ENCODE peak calls at places on chromosomes 3 and 15, in five cellular contexts. C is cardiac fibroblast, W is cardiac muscle cell, K is A549, Q is ovary. F is an unnamed sample.

GRCh38 chr3:54891540-54891897 is 36.3 kb downstream of the LRTM1 start:
- DNase-seq in C (peak), W (peak), K (peak), Q (peak), F (peak)

GRCh38 chr3:99172736-99173657 is 271.5 kb upstream of the DCBLD2 start:
- DNase-seq in C (peak), W (peak), K (peak), Q (no peak), F (peak)

GRCh38 chr3:114417265-114417664 is 123.4 kb downstream of the TIGIT start:
- DNase-seq in C (no peak), W (no peak), K (no peak), Q (no peak), F (no peak)

GRCh38 chr3:150545419-150546225 is 674 bp downstream of the SERP1 start:
- DNase-seq in C (no peak), W (peak), K (no peak), Q (no peak), F (peak)

GRCh38 chr3:171261487-171261886 is 198.7 kb downstream of the TNIK start:
- DNase-seq in C (peak), W (no peak), K (peak), Q (no peak), F (no peak)

GRCh38 chr3:101133638-101134037 is 140.4 kb upstream of the ABI3BP start:
- DNase-seq in C (no peak), W (no peak), K (no peak), Q (no peak), F (no peak)

GRCh38 chr3:129398803-129399144 is 29.7 kb downstream of the EFCAB12 start:
- DNase-seq in C (peak), W (peak), K (no peak), Q (no peak), F (no peak)

GRCh38 chr3:78708565-78709073 is 1059.2 kb downstream of the ROBO1 start:
- DNase-seq in C (no peak), W (no peak), K (no peak), Q (no peak), F (no peak)

GRCh38 chr3:152780553-152780952 is 54.4 kb upstream of the P2RY1 start:
- DNase-seq in C (peak), W (no peak), K (no peak), Q (no peak), F (no peak)

GRCh38 chr15:85755471-85755870 is 39.3 kb downstream of the KLHL25 start:
- DNase-seq in C (no peak), W (no peak), K (no peak), Q (peak), F (no peak)

GRCh38 chr15:96338772-96339661 is 8.5 kb downstream of the NR2F2 start:
- DNase-seq in C (peak), W (no peak), K (no peak), Q (no peak), F (peak)

GRCh38 chr3:117097356-117097755 is 387.8 kb downstream of the TUSC7 start:
- DNase-seq in C (no peak), W (no peak), K (no peak), Q (no peak), F (no peak)

GRCh38 chr3:32443471-32443870 is 51.8 kb downstream of the CMTM7 start:
- DNase-seq in C (peak), W (no peak), K (no peak), Q (no peak), F (no peak)

GRCh38 chr15:99105516-99106341 is 849 bp downstream of the SYNM start:
- DNase-seq in C (peak), W (peak), K (peak), Q (peak), F (peak)

GRCh38 chr15:78079296-78080087 is 2.0 kb upstream of the TBC1D2B start:
- DNase-seq in C (no peak), W (peak), K (no peak), Q (no peak), F (no peak)

GRCh38 chr3:53169045-53169831 is 8.2 kb downstream of the PRKCD start:
- DNase-seq in C (no peak), W (no peak), K (no peak), Q (no peak), F (no peak)
- TF ChIP-seq CTCF in C (no peak), W (no peak), K (no peak), Q (no peak), F (no peak)

GRCh38 chr15:49418811-49419210 is 4.2 kb upstream of the FGF7 start:
- DNase-seq in C (no peak), W (no peak), K (no peak), Q (no peak), F (no peak)

GRCh38 chr15:49423906-49424520 is 971 bp downstream of the FGF7 start:
- DNase-seq in C (no peak), W (peak), K (no peak), Q (no peak), F (no peak)

GRCh38 chr15:49423021-49423420 is at the start of gene FGF7:
- DNase-seq in C (peak), W (peak), K (no peak), Q (peak), F (peak)

GRCh38 chr15:49424954-49425353 is 1.9 kb downstream of the FGF7 start:
- DNase-seq in C (peak), W (no peak), K (no peak), Q (no peak), F (no peak)

GRCh38 chr15:49421991-49422390 is 1.1 kb upstream of the FGF7 start:
- DNase-seq in C (peak), W (peak), K (no peak), Q (peak), F (peak)
- H3K4me3 ChIP-seq in C (no peak), W (no peak), K (no peak), Q (peak), F (no peak)

DNA sequence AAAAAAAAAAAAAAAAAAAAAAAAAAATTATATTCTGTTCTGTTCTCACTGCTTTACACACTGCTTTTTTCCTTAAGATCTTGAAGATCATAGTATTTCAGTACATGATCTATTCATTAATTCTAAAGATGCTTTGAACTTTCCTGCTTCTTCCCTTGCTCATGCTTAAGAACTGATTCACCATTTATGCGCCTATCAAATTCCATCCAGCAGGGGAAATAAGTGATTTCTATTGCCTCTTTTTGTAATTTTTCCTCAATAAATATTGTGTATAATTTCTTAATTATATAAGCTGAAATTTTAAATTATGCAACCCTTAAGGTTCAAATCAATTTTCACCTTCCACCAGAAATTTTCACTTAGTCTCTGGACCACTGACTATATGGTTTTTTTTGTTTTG is 10.6 kb downstream of the DENND6A start:
- DNase-seq in C (peak), W (no peak), K (no peak), Q (no peak), F (no peak)
- TF ChIP-seq CTCF in C (peak), W (peak), K (peak), Q (no peak), F (no peak)

GRCh38 chr15:69074843-69075224 is 60.3 kb downstream of the NOX5 start:
- DNase-seq in C (no peak), W (peak), K (no peak), Q (no peak), F (peak)

GRCh38 chr15:69078638-69079037 is 64.1 kb downstream of the NOX5 start:
- DNase-seq in C (no peak), W (no peak), K (no peak), Q (no peak), F (no peak)

GRCh38 chr15:69074011-69074842 is 59.7 kb downstream of the NOX5 start:
- DNase-seq in C (peak), W (peak), K (peak), Q (no peak), F (peak)

GRCh38 chr15:69071265-69071664 is 56.8 kb downstream of the NOX5 start:
- DNase-seq in C (no peak), W (no peak), K (no peak), Q (no peak), F (no peak)

GRCh38 chr15:69075467-69075866 is 61.0 kb downstream of the NOX5 start:
- DNase-seq in C (no peak), W (no peak), K (no peak), Q (no peak), F (peak)
- H3K4me3 ChIP-seq in C (no peak), W (no peak), K (no peak), Q (no peak), F (peak)

DNA sequence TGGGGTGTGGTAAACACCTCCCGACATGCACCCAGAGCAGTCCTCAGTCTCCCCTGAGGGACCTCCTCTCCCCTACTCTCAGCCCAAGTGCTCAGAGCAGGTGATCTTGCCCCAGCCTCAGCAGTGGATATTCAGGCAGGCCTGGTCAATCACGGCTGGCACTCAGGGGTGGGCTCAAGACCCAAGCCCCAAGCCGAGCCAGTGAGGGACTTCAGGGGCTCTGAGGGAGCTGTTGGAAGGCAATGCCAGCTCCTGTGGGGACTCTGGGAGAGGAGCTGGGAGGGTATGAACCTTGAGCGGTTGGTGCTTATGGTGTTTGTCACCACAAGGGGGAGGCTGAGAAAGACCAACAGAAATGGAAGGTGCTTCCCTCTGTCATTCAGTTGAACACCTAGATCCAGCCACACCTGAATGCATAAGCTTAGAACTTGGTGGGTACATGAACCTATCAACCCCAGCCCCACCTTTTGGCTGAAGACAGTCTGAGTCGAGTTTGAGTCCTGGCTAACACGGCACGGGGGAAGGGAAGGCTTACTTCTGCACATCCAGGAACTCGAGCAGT is 19.4 kb downstream of the ALS2CL start:
- DNase-seq in C (no peak), W (no peak), K (peak), Q (peak), F (no peak)
- TF ChIP-seq CTCF in C (peak), W (peak), K (no peak), Q (no peak), F (peak)

GRCh38 chr3:71244153-71245051 is 339.1 kb downstream of the FOXP1 start:
- DNase-seq in C (peak), W (peak), K (no peak), Q (peak), F (no peak)
- H3K4me3 ChIP-seq in C (peak), W (peak), K (peak), Q (peak), F (no peak)

DNA sequence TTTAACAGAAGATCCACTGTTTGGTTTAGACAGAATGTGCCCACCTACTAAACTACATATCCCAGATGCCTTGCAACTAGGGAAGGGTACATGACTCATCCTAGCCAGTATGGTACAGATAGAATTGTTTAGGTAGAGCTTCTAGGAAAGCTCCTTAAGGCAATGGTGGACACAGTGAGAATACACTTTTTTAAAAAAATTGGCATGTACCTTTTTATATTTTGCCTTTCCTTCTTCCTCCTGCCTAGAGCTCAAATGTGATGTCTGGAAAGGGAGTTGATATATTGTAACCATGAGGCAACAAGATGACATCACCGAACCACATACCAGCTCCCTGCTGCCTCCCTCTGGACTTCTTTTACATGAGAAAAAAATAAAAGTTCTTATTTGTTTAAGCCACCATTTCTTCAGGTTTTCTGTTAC is 14.4 kb upstream of the C3orf80 start:
- DNase-seq in C (peak), W (no peak), K (no peak), Q (no peak), F (peak)
- TF ChIP-seq CTCF in C (peak), W (peak), K (peak), Q (no peak), F (peak)

DNA sequence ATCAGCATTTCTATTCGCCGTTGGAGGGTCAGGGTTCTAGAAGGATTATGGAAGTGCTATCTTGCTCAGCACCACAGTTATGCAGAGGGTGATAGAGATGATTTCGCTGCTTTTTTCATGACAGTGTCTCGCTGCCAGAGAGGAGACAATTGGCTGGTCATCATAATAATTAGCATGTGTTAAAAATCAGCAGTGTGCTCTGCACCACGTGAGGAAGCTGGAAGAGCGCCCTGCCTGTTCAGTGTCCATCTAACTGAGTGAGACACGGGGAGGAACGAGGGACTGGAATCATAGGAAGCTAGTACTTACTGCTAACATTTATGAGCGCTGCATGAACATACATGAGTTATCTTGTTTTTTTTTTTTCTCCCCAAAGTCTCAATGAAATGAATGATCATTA is 116.2 kb upstream of the PLAAT1 start:
- DNase-seq in C (no peak), W (no peak), K (no peak), Q (no peak), F (no peak)
- H3K4me3 ChIP-seq in C (no peak), W (no peak), K (no peak), Q (no peak), F (no peak)

DNA sequence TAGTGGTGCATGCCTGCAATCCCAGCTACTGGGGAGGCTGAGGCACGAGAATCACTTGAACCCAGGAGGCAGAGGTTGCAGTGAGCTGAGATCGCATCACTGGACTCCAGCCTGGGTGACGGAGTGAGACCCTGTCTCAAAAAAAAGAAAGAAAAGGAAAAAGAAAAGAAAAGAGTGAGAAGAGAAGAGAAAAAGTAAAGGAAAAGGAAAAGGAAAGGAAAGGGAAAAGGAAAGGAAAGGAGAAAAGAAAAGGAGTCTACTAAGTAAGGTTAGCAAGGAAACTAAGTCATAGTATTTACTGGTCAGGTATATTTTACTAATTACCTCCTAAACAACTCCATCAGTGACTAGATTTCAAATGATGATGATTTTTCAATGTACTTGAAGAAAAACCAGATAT is 198.3 kb downstream of the VPS13C start:
- DNase-seq in C (no peak), W (no peak), K (no peak), Q (no peak), F (no peak)
- TF ChIP-seq CTCF in C (no peak), W (no peak), K (no peak), Q (no peak), F (no peak)